ENCODE peak calls at places on chromosomes 7 and 10, in ten cellular contexts. One of them, this sample, is unnamed.

GRCh38 chr7:47636693-47637175 is 54.8 kb upstream of the TNS3 start:
- DNase-seq in fibroblast of pulmonary artery: no peak
- DNase-seq in astrocyte of the cerebellum: no peak
- DNase-seq in mucosa of gallbladder: no peak
- DNase-seq in HEK293T: no peak
- DNase-seq in germinal center: no peak
- DNase-seq in K562: no peak
- DNase-seq in left lung: no peak
- DNase-seq in nephron progenitor cell: no peak
- DNase-seq in RPMI7951: peak
- DNase-seq in this sample: no peak

GRCh38 chr7:70834424-70834823 is 297.5 kb upstream of the GALNT17 start:
- DNase-seq in fibroblast of pulmonary artery: no peak
- DNase-seq in K562: no peak
- DNase-seq in nephron progenitor cell: no peak
- DNase-seq in left lung: no peak
- DNase-seq in RPMI7951: no peak
- DNase-seq in astrocyte of the cerebellum: no peak
- DNase-seq in HEK293T: no peak
- DNase-seq in germinal center: no peak
- DNase-seq in mucosa of gallbladder: no peak
- DNase-seq in this sample: no peak

GRCh38 chr7:64691831-64692230 is 25.9 kb downstream of the ZNF107 start:
- DNase-seq in germinal center: no peak
- DNase-seq in left lung: no peak
- DNase-seq in mucosa of gallbladder: no peak
- DNase-seq in nephron progenitor cell: no peak
- DNase-seq in HEK293T: no peak
- DNase-seq in RPMI7951: no peak
- DNase-seq in K562: no peak
- DNase-seq in astrocyte of the cerebellum: no peak
- DNase-seq in fibroblast of pulmonary artery: no peak
- DNase-seq in this sample: no peak

GRCh38 chr7:26686448-26686981 is 177.9 kb downstream of the SKAP2 start:
- DNase-seq in astrocyte of the cerebellum: peak
- DNase-seq in RPMI7951: peak
- DNase-seq in nephron progenitor cell: peak
- DNase-seq in germinal center: no peak
- DNase-seq in fibroblast of pulmonary artery: peak
- DNase-seq in left lung: no peak
- DNase-seq in K562: peak
- DNase-seq in mucosa of gallbladder: no peak
- DNase-seq in HEK293T: peak
- DNase-seq in this sample: no peak

GRCh38 chr10:27391916-27392315 is 112.2 kb upstream of the RAB18 start:
- DNase-seq in K562: no peak
- DNase-seq in astrocyte of the cerebellum: no peak
- DNase-seq in germinal center: no peak
- DNase-seq in HEK293T: no peak
- DNase-seq in left lung: no peak
- DNase-seq in RPMI7951: no peak
- DNase-seq in nephron progenitor cell: no peak
- DNase-seq in mucosa of gallbladder: no peak
- DNase-seq in fibroblast of pulmonary artery: no peak
- DNase-seq in this sample: no peak

GRCh38 chr10:110069502-110069982 is 61.8 kb downstream of the ADD3 start:
- DNase-seq in fibroblast of pulmonary artery: no peak
- DNase-seq in astrocyte of the cerebellum: no peak
- DNase-seq in HEK293T: no peak
- DNase-seq in germinal center: peak
- DNase-seq in mucosa of gallbladder: no peak
- DNase-seq in K562: no peak
- DNase-seq in nephron progenitor cell: no peak
- DNase-seq in RPMI7951: peak
- DNase-seq in left lung: no peak
- DNase-seq in this sample: no peak

GRCh38 chr10:32957341-32958084 is 517 bp downstream of the ITGB1 start:
- DNase-seq in germinal center: peak
- DNase-seq in nephron progenitor cell: peak
- DNase-seq in fibroblast of pulmonary artery: no peak
- DNase-seq in RPMI7951: peak
- DNase-seq in HEK293T: peak
- DNase-seq in mucosa of gallbladder: peak
- DNase-seq in left lung: peak
- DNase-seq in K562: peak
- DNase-seq in astrocyte of the cerebellum: no peak
- DNase-seq in this sample: peak

GRCh38 chr7:5586279-5586962 is 162.8 kb upstream of the TNRC18 start:
- DNase-seq in K562: peak
- DNase-seq in fibroblast of pulmonary artery: no peak
- DNase-seq in nephron progenitor cell: no peak
- DNase-seq in astrocyte of the cerebellum: no peak
- DNase-seq in germinal center: no peak
- DNase-seq in RPMI7951: no peak
- DNase-seq in HEK293T: no peak
- DNase-seq in left lung: no peak
- DNase-seq in mucosa of gallbladder: no peak
- DNase-seq in this sample: no peak

GRCh38 chr10:125756196-125756595 is 19.4 kb downstream of the MMP21 start:
- DNase-seq in K562: no peak
- DNase-seq in HEK293T: no peak
- DNase-seq in RPMI7951: no peak
- DNase-seq in fibroblast of pulmonary artery: no peak
- DNase-seq in astrocyte of the cerebellum: no peak
- DNase-seq in germinal center: no peak
- DNase-seq in left lung: no peak
- DNase-seq in mucosa of gallbladder: no peak
- DNase-seq in nephron progenitor cell: no peak
- DNase-seq in this sample: no peak

GRCh38 chr10:6022693-6023092 is 39.5 kb downstream of the IL2RA start:
- DNase-seq in nephron progenitor cell: no peak
- DNase-seq in astrocyte of the cerebellum: no peak
- DNase-seq in K562: no peak
- DNase-seq in left lung: no peak
- DNase-seq in RPMI7951: no peak
- DNase-seq in mucosa of gallbladder: peak
- DNase-seq in HEK293T: no peak
- DNase-seq in fibroblast of pulmonary artery: peak
- DNase-seq in germinal center: no peak
- DNase-seq in this sample: no peak

This sample was measured in neural crest cell.